ENCODE peak calls at places on chromosome 2, in seven cellular contexts. Y is GM04504; U is IMR-90; J is T1000; H is activated naive CD4-positive, alpha-beta T cell treated with anti-CD3 and anti-CD28 coated beads, Interleukin-2, amount 50 U/mL, for 16 hours; I is CD8-positive, alpha-beta memory T cell; M is choroid plexus epithelial cell. V is an unnamed sample.

GRCh38 chr2:219474285-219475060 is 24.2 kb upstream of the GMPPA start:
- DNase-seq in M (no peak), U (no peak), H (no peak), Y (no peak), I (no peak), J (no peak), V (no peak)

GRCh38 chr2:171702781-171703556 is 15.7 kb downstream of the DYNC1I2 start:
- DNase-seq in J (no peak), U (peak; percentile 49), Y (no peak), I (no peak), H (no peak), M (peak; percentile 32), V (no peak)

GRCh38 chr2:26696352-26696816 is 3.9 kb downstream of the KCNK3 start:
- DNase-seq in Y (peak; percentile 50), H (no peak), U (peak; percentile 94), I (no peak), M (peak; percentile 44), J (peak; percentile 67), V (no peak)

GRCh38 chr2:170313636-170314348 is 135.8 kb downstream of the MYO3B start:
- DNase-seq in M (no peak), U (no peak), H (no peak), I (no peak), J (no peak), Y (no peak), V (peak; percentile 81)

GRCh38 chr2:241576293-241576654 is 17.7 kb downstream of the BOK start:
- DNase-seq in H (no peak), J (no peak), Y (no peak), U (no peak), I (no peak), M (no peak), V (no peak)

GRCh38 chr2:8584174-8585066 is 97.4 kb upstream of the ID2 start:
- DNase-seq in U (no peak), I (no peak), J (no peak), M (no peak), Y (no peak), H (no peak), V (no peak)

GRCh38 chr2:96205238-96205637 is 3.4 kb downstream of the STARD7 start:
- DNase-seq in H (no peak), J (no peak), Y (no peak), M (no peak), U (no peak), I (no peak), V (no peak)

GRCh38 chr2:63539416-63540162 is 48.7 kb downstream of the WDPCP start:
- DNase-seq in Y (no peak), U (no peak), M (peak; percentile 11), I (no peak), H (no peak), J (no peak), V (no peak)

GRCh38 chr2:142745691-142746090 is 131.8 kb upstream of the KYNU start:
- DNase-seq in J (no peak), I (no peak), U (no peak), M (peak; percentile 50), Y (no peak), H (no peak), V (no peak)

GRCh38 chr2:85744771-85745601 is 8.8 kb upstream of the ATOH8 start:
- DNase-seq in Y (peak; percentile 93), M (peak; percentile 89), U (peak; percentile 70), J (peak; percentile 37), I (no peak), H (no peak), V (no peak)

V was measured in NCI-H748 treated with DMSO at 0.1 percent for 48 hours.